ENCODE peak calls at places on chromosomes 13 and 19, in nine cellular contexts. C is body of pancreas, M is H54, S is tibial nerve, A is gastrocnemius medialis, E is transverse colon, H is A549, R is uterus, T is Peyer's patch. I is an unnamed sample.

GRCh38 chr19:33558846-33559245 is 37.3 kb upstream of the PEPD start:
- DNase-seq in C (no peak), M (no peak), S (peak), A (no peak), E (no peak), H (no peak), R (no peak), T (no peak), I (no peak)

GRCh38 chr19:28037186-28037585 is 1175.8 kb downstream of the UQCRFS1 start:
- DNase-seq in C (no peak), M (no peak), S (no peak), A (no peak), E (no peak), H (no peak), R (no peak), T (no peak), I (no peak)

GRCh38 chr13:48564046-48564445 is 31.2 kb upstream of the RCBTB2 start:
- DNase-seq in C (no peak), M (no peak), S (no peak), A (no peak), E (no peak), H (no peak), R (no peak), T (no peak), I (no peak)

GRCh38 chr13:57666554-57666953 is 35.0 kb downstream of the PCDH17 start:
- DNase-seq in C (no peak), M (no peak), S (no peak), A (no peak), E (no peak), H (no peak), R (no peak), T (no peak), I (no peak)

GRCh38 chr13:110268061-110268460 is 38.9 kb downstream of the COL4A1 start:
- DNase-seq in C (peak), M (no peak), S (no peak), A (no peak), E (no peak), H (no peak), R (peak), T (peak), I (no peak)

GRCh38 chr19:7333198-7334118 is 15.3 kb upstream of the ARHGEF18 start:
- DNase-seq in C (no peak), M (no peak), S (no peak), A (no peak), E (no peak), H (no peak), R (peak), T (peak), I (no peak)

GRCh38 chr13:48151766-48152165 is 56.9 kb upstream of the MED4 start:
- DNase-seq in C (no peak), M (no peak), S (no peak), A (no peak), E (no peak), H (no peak), R (no peak), T (no peak), I (no peak)

GRCh38 chr13:83150616-83151307 is 731.5 kb downstream of the SLITRK1 start:
- DNase-seq in C (no peak), M (no peak), S (no peak), A (no peak), E (no peak), H (no peak), R (no peak), T (no peak), I (no peak)

GRCh38 chr19:45008554-45008953 is 7.3 kb downstream of the RELB start:
- DNase-seq in C (no peak), M (no peak), S (no peak), A (no peak), E (peak), H (no peak), R (no peak), T (peak), I (no peak)

GRCh38 chr19:15196683-15197005 is 4.2 kb downstream of the NOTCH3 start:
- DNase-seq in C (no peak), M (no peak), S (no peak), A (no peak), E (no peak), H (no peak), R (no peak), T (no peak), I (no peak)

GRCh38 chr13:98571955-98572662 is 4.8 kb downstream of the STK24 start:
- DNase-seq in C (no peak), M (no peak), S (no peak), A (peak), E (peak), H (no peak), R (no peak), T (peak), I (no peak)

GRCh38 chr13:81686877-81687276 is 1346.0 kb upstream of the SPRY2 start:
- DNase-seq in C (no peak), M (no peak), S (no peak), A (no peak), E (no peak), H (no peak), R (no peak), T (no peak), I (no peak)

GRCh38 chr19:1116726-1117581 is 13.2 kb downstream of the GPX4 start:
- DNase-seq in C (no peak), M (no peak), S (no peak), A (no peak), E (no peak), H (no peak), R (no peak), T (no peak), I (no peak)

GRCh38 chr13:24183741-24184182 is 23.2 kb downstream of the SPATA13 start:
- DNase-seq in C (peak), M (no peak), S (no peak), A (no peak), E (peak), H (no peak), R (no peak), T (peak), I (peak)
- TF ChIP-seq POLR2A in C (peak), M (no peak), S (no peak), A (no peak), E (no peak), H (no peak), R (no peak), T (peak), I (no peak)

DNA sequence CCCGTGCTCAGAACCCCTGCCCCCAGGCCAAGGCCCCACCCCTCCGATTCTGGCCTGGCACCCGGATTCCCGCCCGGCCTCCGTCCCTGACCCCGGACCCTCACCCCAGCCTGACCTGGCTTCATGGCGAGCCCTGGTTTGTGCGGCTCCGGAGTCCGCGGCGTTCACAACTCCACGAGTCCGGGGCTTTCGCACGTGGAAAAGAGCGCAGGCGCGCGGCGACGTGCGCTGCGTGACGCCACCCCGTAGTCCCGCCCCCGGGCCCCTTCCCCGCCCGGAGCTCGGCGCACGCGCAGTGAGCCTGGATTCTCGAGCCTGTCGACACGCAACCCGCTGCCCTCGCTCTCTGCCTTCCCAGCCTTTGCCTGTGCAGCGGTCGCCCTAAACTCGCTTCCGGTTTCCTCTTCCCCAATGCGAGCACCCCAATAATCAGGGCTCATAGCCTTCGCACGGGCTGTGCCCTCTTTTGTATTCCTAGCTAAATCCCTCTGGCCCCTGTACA is at the start of gene FBL:
- DNase-seq in C (peak), M (peak), S (peak), A (peak), E (peak), H (peak), R (peak), T (peak), I (peak)
- TF ChIP-seq POLR2A in C (peak), M (peak), S (peak), A (peak), E (peak), H (peak), R (peak), T (peak), I (peak)

DNA sequence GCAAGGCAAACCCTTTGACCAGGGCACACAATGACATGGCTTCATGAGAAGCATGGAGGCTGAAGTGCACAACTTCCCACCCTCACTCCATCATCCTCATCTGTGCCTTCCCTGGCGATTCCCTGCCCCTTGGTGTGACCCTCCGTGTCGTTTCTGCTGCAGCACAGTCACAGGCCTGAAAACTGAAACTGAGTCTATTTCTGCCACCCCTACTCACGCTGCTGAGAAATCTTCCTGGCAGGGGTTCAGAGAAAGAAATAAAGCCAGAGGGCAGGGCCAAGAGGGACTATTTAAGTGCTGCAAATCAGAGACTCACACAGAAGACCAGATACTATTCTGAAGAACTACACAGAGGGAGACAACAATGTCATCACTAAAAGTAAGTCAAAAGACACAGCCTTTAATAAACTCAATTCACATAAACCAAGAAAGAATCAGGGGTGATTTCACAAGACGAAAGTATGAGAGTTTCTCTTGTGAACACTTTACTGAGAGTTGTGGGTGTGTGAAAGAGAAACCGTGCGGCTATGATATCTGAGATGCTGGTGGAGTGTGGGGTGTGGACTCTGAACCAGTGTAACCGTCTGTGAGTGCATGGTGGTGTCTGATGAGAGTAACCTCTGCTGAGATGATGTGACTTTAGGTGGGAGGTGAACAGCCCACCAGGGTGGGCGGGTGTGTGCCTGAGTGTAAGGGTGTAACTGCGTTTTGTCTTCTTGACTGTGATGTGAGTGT is 23.5 kb downstream of the LGALS16 start:
- DNase-seq in C (no peak), M (no peak), S (no peak), A (peak), E (no peak), H (no peak), R (no peak), T (no peak), I (no peak)
- TF ChIP-seq POLR2A in C (no peak), M (no peak), S (no peak), A (no peak), E (no peak), H (no peak), R (no peak), T (no peak), I (no peak)

GRCh38 chr19:2607712-2608601 is 94.5 kb downstream of the GNG7 start:
- DNase-seq in C (no peak), M (no peak), S (no peak), A (no peak), E (peak), H (no peak), R (no peak), T (peak), I (no peak)
- TF ChIP-seq POLR2A in C (no peak), M (peak), S (no peak), A (no peak), E (no peak), H (no peak), R (no peak), T (no peak), I (no peak)

DNA sequence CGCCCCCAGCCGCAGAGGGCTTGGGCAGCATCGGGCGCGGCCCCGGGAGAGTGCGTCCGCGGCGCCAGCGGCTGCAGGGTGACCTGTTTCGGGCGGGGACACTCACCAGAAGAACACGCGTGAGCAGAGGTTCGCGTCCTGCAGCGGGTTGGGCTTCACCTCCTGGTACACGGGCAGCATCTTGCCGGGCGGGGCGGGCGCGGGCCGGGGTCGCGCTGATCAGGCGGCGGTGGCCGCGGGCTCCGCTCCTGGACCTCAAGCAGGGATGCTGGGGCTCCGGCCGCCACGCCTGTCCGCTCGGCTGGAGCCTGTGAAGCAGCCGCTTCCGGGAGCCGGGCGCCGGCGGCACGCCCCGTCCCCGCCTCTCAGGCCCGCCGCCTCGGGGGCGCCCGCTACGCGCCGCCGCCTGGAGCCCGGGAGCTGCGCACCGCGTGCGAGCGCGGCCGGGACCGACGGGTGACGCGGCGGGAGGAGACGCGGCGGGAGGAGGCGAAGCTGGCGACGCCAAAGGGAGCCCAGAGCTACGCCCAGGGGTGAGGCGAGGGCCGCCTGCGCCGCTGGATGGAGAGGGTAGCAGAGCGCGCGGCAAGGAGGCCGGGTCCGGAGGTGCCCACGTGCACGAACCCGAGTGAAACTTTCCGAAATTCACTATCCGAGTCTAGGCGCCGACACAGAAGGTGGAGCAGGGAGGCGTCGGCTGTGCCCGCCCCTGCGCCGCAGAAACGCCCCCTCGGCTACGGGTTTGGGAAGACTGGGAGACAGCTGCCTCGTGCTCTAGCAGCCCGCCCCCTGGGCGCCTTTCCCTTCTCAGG is at the start of gene ABCC4:
- DNase-seq in C (peak), M (peak), S (peak), A (peak), E (peak), H (peak), R (peak), T (peak), I (peak)
- TF ChIP-seq POLR2A in C (no peak), M (peak), S (peak), A (peak), E (no peak), H (peak), R (no peak), T (no peak), I (no peak)

I was measured in ovary.